ENCODE peak calls at places on chromosomes 7 and 10, in eight cellular contexts. N is adipocyte, O is hypothalamus, Q is GM03348, P is occipital lobe, T is foreskin fibroblast, C is tibial nerve, E is psoas muscle. A is an unnamed sample.

GRCh38 chr10:72784551-72785421 is 92.8 kb downstream of the MCU start:
- DNase-seq in E (peak; percentile 62), N (peak; percentile 88), P (peak; percentile 45), T (peak; percentile 95), C (peak; percentile 30), Q (peak; percentile 81), O (peak; percentile 2), A (peak; percentile 86)

GRCh38 chr7:42621543-42622219 is 290.2 kb downstream of the C7orf25 start:
- DNase-seq in Q (no peak), P (no peak), E (no peak), C (no peak), N (no peak), T (no peak), O (no peak), A (no peak)

GRCh38 chr10:92965314-92965713 is 95.3 kb upstream of the CYP26C1 start:
- DNase-seq in N (peak; percentile 88), E (no peak), Q (peak; percentile 36), T (peak; percentile 66), C (peak; percentile 25), P (no peak), O (no peak), A (no peak)

GRCh38 chr7:2629740-2630681 is 1.8 kb upstream of the TTYH3 start:
- DNase-seq in P (no peak), N (no peak), C (no peak), E (no peak), T (no peak), Q (no peak), O (no peak), A (no peak)

GRCh38 chr10:69064762-69065328 is 23.1 kb upstream of the SRGN start:
- DNase-seq in Q (no peak), E (no peak), O (no peak), C (no peak), N (no peak), P (no peak), T (no peak), A (no peak)

GRCh38 chr7:99005776-99006175 is 127.4 kb downstream of the TRRAP start:
- DNase-seq in N (no peak), T (no peak), P (no peak), C (no peak), Q (no peak), O (no peak), E (no peak), A (no peak)

GRCh38 chr10:21529236-21529910 is 3.9 kb upstream of the SKIDA1 start:
- DNase-seq in C (no peak), Q (no peak), N (no peak), P (no peak), T (no peak), O (no peak), E (no peak), A (no peak)

GRCh38 chr10:78335691-78336401 is 302.2 kb downstream of the RPS24 start:
- DNase-seq in O (no peak), Q (peak; percentile 68), P (no peak), T (peak; percentile 93), N (no peak), E (peak; percentile 68), C (peak; percentile 19), A (peak; percentile 20)

GRCh38 chr10:117075064-117075463 is 63.0 kb downstream of the VAX1 start:
- DNase-seq in C (no peak), O (no peak), P (no peak), N (peak; percentile 10), E (no peak), Q (peak; percentile 7), T (peak; percentile 0), A (no peak)

GRCh38 chr7:18151419-18151818 is 123.8 kb upstream of the PRPS1L1 start:
- DNase-seq in Q (no peak), P (no peak), T (no peak), C (no peak), E (no peak), O (no peak), N (no peak), A (no peak)

GRCh38 chr10:105063796-105064195 is 422.7 kb downstream of the SORCS3 start:
- DNase-seq in T (peak; percentile 87), C (no peak), N (no peak), P (no peak), E (no peak), O (no peak), Q (no peak), A (no peak)

GRCh38 chr7:130143986-130144618 is 61.1 kb downstream of the TMEM209 start:
- DNase-seq in N (no peak), P (no peak), O (no peak), C (no peak), T (no peak), Q (no peak), E (no peak), A (no peak)

GRCh38 chr7:103989785-103990775 is 622 bp upstream of the RELN start:
- DNase-seq in N (peak; percentile 33), T (peak; percentile 38), Q (peak; percentile 68), O (no peak), E (no peak), P (no peak), C (no peak), A (no peak)

GRCh38 chr10:130960531-130960930 is 351.0 kb downstream of the TCERG1L start:
- DNase-seq in Q (no peak), N (no peak), T (no peak), E (no peak), C (no peak), O (no peak), P (no peak), A (no peak)

GRCh38 chr7:27182861-27183681 is 2.0 kb downstream of the HOXA11 start:
- DNase-seq in C (no peak), N (no peak), T (peak; percentile 56), P (no peak), O (no peak), E (no peak), Q (peak; percentile 39), A (no peak)

GRCh38 chr10:88881335-88881734 is 1.3 kb downstream of the STAMBPL1 start:
- DNase-seq in P (no peak), N (peak; percentile 40), O (no peak), E (no peak), Q (no peak), T (peak; percentile 49), C (no peak), A (no peak)

GRCh38 chr7:131604841-131605279 is 48.4 kb upstream of the PODXL start:
- DNase-seq in O (no peak), T (peak; percentile 78), Q (peak; percentile 90), P (no peak), E (no peak), N (peak; percentile 43), C (no peak), A (peak; percentile 43)

GRCh38 chr7:12524794-12525386 is 45.6 kb upstream of the SCIN start:
- DNase-seq in C (no peak), Q (peak; percentile 36), E (no peak), P (no peak), T (peak; percentile 80), N (peak; percentile 87), O (no peak), A (peak; percentile 17)

GRCh38 chr10:15369642-15370211 is 1.4 kb downstream of the FAM171A1 start:
- DNase-seq in N (peak; percentile 45), T (peak; percentile 18), C (no peak), P (no peak), O (peak; percentile 24), Q (peak; percentile 49), E (no peak), A (no peak)

GRCh38 chr7:128830231-128831177 is at the start of gene FLNC:
- DNase-seq in T (peak; percentile 88), O (no peak), N (peak; percentile 91), C (no peak), Q (peak; percentile 92), E (peak; percentile 91), P (no peak), A (no peak)

GRCh38 chr10:62306663-62307062 is 38.0 kb upstream of the RTKN2 start:
- DNase-seq in N (no peak), Q (no peak), O (no peak), E (no peak), C (no peak), T (no peak), P (no peak), A (no peak)

GRCh38 chr7:126716321-126716720 is 536.4 kb downstream of the GRM8 start:
- DNase-seq in C (no peak), N (no peak), Q (no peak), P (no peak), O (no peak), E (no peak), T (no peak), A (no peak)

GRCh38 chr10:9302142-9302746 is 1247.8 kb downstream of the GATA3 start:
- DNase-seq in C (peak; percentile 28), Q (peak; percentile 51), E (no peak), O (no peak), T (peak; percentile 77), P (no peak), N (peak; percentile 79), A (peak; percentile 4)

GRCh38 chr7:92609921-92610518 is 19.8 kb upstream of the FAM133B start:
- DNase-seq in E (no peak), C (no peak), O (no peak), Q (no peak), N (peak; percentile 52), P (no peak), T (no peak), A (no peak)

GRCh38 chr7:119640861-119641260 is 632.1 kb upstream of the KCND2 start:
- DNase-seq in P (no peak), E (no peak), Q (no peak), N (no peak), C (no peak), O (no peak), T (no peak), A (no peak)

GRCh38 chr7:44163591-44163990 is 22.5 kb upstream of the MYL7 start:
- DNase-seq in E (no peak), Q (peak; percentile 94), C (no peak), O (no peak), P (no peak), T (peak; percentile 92), N (peak; percentile 91), A (peak; percentile 87)

GRCh38 chr10:78327778-78328591 is 294.3 kb downstream of the RPS24 start:
- DNase-seq in N (no peak), C (no peak), T (no peak), P (no peak), O (no peak), Q (no peak), E (no peak), A (no peak)

GRCh38 chr7:150897502-150898474 is 45.5 kb downstream of the AOC1 start:
- DNase-seq in N (no peak), C (no peak), O (no peak), Q (no peak), T (no peak), P (no peak), E (no peak), A (no peak)

GRCh38 chr7:156230576-156230975 is 410.0 kb upstream of the RNF32 start:
- DNase-seq in C (no peak), O (no peak), P (no peak), E (no peak), T (no peak), Q (no peak), N (no peak), A (no peak)

GRCh38 chr7:138076196-138076595 is at the start of gene AKR1D1:
- DNase-seq in N (no peak), T (no peak), E (no peak), C (no peak), O (no peak), Q (no peak), P (no peak), A (no peak)

GRCh38 chr10:11832042-11832441 is 8.9 kb downstream of the PROSER2 start:
- DNase-seq in Q (no peak), P (no peak), T (no peak), O (no peak), N (peak; percentile 32), E (no peak), C (no peak), A (no peak)

GRCh38 chr7:47602272-47603004 is 20.5 kb upstream of the TNS3 start:
- DNase-seq in N (no peak), P (no peak), C (no peak), O (no peak), E (no peak), Q (no peak), T (no peak), A (no peak)

GRCh38 chr10:91144961-91145360 is 75.5 kb upstream of the PCGF5 start:
- DNase-seq in T (peak; percentile 66), O (no peak), C (no peak), N (no peak), P (no peak), E (no peak), Q (peak; percentile 24), A (no peak)

GRCh38 chr7:140557809-140558518 is 78.7 kb upstream of the MKRN1 start:
- DNase-seq in C (no peak), O (no peak), N (no peak), Q (no peak), E (no peak), P (no peak), T (no peak), A (no peak)

A was measured in skeletal muscle cell.